ENCODE peak calls at places on chromosomes 7 and 10, in five cellular contexts. K is AG10803, N is cardiac fibroblast, O is heart right ventricle, V is keratinocyte. T is an unnamed sample.

GRCh38 chr10:62045765-62046521 is 144.4 kb downstream of the ARID5B start:
- DNase-seq in N (peak; percentile 95), O (no peak), K (peak; percentile 92), V (no peak), T (no peak)

GRCh38 chr7:92698237-92698841 is 108.1 kb upstream of the FAM133B start:
- DNase-seq in O (peak; percentile 27), N (peak; percentile 95), V (no peak), K (peak; percentile 96), T (no peak)

GRCh38 chr7:10889266-10889898 is 84.3 kb upstream of the PHF14 start:
- DNase-seq in V (peak; percentile 5), O (no peak), N (peak; percentile 69), K (peak; percentile 50), T (no peak)

GRCh38 chr7:464712-465461 is 54.8 kb downstream of the PDGFA start:
- DNase-seq in V (no peak), K (peak; percentile 84), N (peak; percentile 87), O (no peak), T (peak; percentile 58)

GRCh38 chr7:27184342-27185012 is 555 bp downstream of the HOXA11 start:
- DNase-seq in K (no peak), O (no peak), N (peak; percentile 19), V (no peak), T (peak; percentile 67)

GRCh38 chr10:6163364-6164270 is 39.1 kb upstream of the PFKFB3 start:
- DNase-seq in K (peak; percentile 86), O (peak; percentile 92), N (peak; percentile 92), V (no peak), T (peak; percentile 97)

GRCh38 chr7:155356323-155357105 is 58.8 kb downstream of the INSIG1 start:
- DNase-seq in O (no peak), K (no peak), V (no peak), N (no peak), T (peak; percentile 15)

GRCh38 chr10:5563991-5564536 is 39.3 kb downstream of the CALML3 start:
- DNase-seq in K (peak; percentile 63), O (no peak), V (no peak), N (no peak), T (peak; percentile 46)

GRCh38 chr7:149450821-149451220 is 10.0 kb downstream of the ZNF777 start:
- DNase-seq in O (no peak), K (no peak), V (no peak), N (no peak), T (no peak)

GRCh38 chr10:80443531-80443974 is 10.6 kb upstream of the TSPAN14 start:
- DNase-seq in V (no peak), N (peak; percentile 69), K (peak; percentile 35), O (no peak), T (no peak)

GRCh38 chr10:113187066-113187777 is 237.2 kb downstream of the TCF7L2 start:
- DNase-seq in N (peak; percentile 56), K (no peak), O (peak; percentile 84), V (no peak), T (peak; percentile 72)

GRCh38 chr7:55477781-55478374 is 94.4 kb downstream of the VOPP1 start:
- DNase-seq in V (no peak), O (no peak), N (peak; percentile 54), K (peak; percentile 96), T (no peak)

GRCh38 chr10:103053659-103054581 is 135.8 kb downstream of the CNNM2 start:
- DNase-seq in N (peak; percentile 83), V (no peak), K (peak; percentile 87), O (peak; percentile 46), T (peak; percentile 60)

GRCh38 chr7:50266893-50267386 is 37.6 kb upstream of the IKZF1 start:
- DNase-seq in O (peak; percentile 29), V (no peak), K (no peak), N (no peak), T (peak; percentile 62)

GRCh38 chr10:9786576-9786975 is 1231.1 kb upstream of the CELF2 start:
- DNase-seq in O (no peak), V (no peak), K (peak; percentile 25), N (no peak), T (no peak)

GRCh38 chr7:50921114-50921513 is 138.4 kb upstream of the GRB10 start:
- DNase-seq in N (no peak), O (no peak), V (no peak), K (no peak), T (no peak)

GRCh38 chr10:28728396-28728795 is 51.1 kb downstream of the BAMBI start:
- DNase-seq in O (no peak), K (no peak), V (no peak), N (no peak), T (no peak)

GRCh38 chr10:43075612-43076003 is 1.3 kb upstream of the RET start:
- DNase-seq in N (no peak), O (no peak), K (no peak), V (no peak), T (no peak)

GRCh38 chr7:116433246-116433645 is 66.3 kb upstream of the CAV2 start:
- DNase-seq in O (no peak), N (peak; percentile 21), V (no peak), K (peak; percentile 82), T (no peak)

GRCh38 chr10:93028881-93029280 is 31.7 kb upstream of the CYP26C1 start:
- DNase-seq in V (no peak), N (peak; percentile 42), K (peak; percentile 54), O (no peak), T (no peak)

GRCh38 chr7:50762337-50762736 is 20.4 kb downstream of the GRB10 start:
- DNase-seq in O (no peak), K (no peak), N (no peak), V (peak; percentile 11), T (no peak)

GRCh38 chr10:94104316-94105060 is 110.8 kb downstream of the PLCE1 start:
- DNase-seq in V (no peak), K (no peak), N (peak; percentile 6), O (no peak), T (no peak)

GRCh38 chr7:2016761-2017482 is 215.8 kb downstream of the MAD1L1 start:
- DNase-seq in K (no peak), O (no peak), V (no peak), N (no peak), T (peak; percentile 1)

GRCh38 chr7:65975814-65976445 is 6.1 kb downstream of the GUSB start:
- DNase-seq in K (no peak), O (no peak), N (no peak), V (no peak), T (no peak)

GRCh38 chr10:131088619-131089018 is 222.9 kb downstream of the TCERG1L start:
- DNase-seq in O (no peak), N (no peak), K (no peak), V (no peak), T (no peak)

GRCh38 chr10:126459878-126460481 is 71.7 kb upstream of the ADAM12 start:
- DNase-seq in N (peak; percentile 81), O (no peak), K (peak; percentile 88), V (no peak), T (no peak)

DNA sequence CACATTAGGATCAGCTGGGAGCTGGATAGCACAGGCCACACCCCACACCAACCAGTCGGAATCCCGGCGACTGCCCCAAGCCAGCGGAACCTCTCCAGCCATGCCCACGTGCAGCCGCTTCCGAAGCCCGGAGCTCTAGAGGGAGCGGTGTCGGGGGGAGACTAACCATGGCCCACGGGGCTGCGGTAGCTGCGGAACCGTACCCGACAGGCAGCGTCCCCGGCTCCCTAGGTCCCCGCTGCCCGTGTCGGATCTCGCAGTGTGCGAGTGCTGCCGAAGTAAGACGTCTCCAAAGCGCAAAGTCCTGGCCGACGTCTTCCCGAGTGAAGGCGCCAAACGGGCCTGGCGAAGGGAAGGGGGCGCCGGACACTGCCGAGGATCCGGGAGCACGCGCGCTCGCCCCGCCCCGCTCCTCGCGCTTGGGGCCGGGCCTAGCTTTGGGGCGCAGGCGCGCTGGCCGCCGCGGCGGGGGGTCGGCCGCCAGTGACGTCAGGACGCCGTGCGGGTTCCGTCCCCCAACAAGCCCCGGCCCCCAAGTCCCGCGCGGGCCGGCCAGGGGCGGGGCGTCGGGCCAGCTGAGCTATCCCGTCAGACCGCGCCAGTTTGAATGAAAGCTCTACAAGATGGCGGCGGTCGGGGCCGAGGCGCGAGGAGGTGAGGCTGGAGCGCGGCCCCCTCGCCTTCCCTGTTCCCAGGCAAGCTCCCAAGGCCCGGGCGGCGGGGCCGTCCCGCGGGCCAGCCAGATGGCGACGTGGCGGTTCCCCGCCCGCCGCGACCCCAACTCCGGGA is at the start of gene SUV39H2:
- DNase-seq in N (peak; percentile 97), O (peak; percentile 97), K (peak; percentile 94), V (peak; percentile 58), T (peak; percentile 98)
- TF ChIP-seq CTCF in N (no peak), O (peak; percentile 20), K (no peak), V (peak; percentile 5), T (no peak)

DNA sequence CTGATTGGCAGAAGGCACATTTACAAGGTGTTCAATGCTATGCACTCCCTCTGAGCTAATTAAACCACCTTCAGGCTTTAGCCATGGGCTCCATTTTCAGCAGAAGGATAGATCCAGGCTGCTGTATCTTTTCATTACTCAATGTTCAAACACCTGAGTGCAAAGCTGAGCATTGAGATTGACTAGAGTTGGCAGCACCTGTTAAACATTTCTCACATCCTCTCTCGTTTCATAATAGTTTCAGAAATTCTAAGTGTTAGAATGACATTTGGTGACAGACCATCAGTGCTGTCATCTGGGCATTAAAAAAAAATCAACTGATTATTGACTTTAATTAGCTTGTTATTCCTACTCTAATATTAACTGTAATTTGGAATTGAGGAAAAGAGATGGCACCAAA is 187.1 kb upstream of the SEMA3E start:
- DNase-seq in N (no peak), V (no peak), K (no peak), O (no peak), T (no peak)
- TF ChIP-seq CTCF in N (no peak), V (no peak), K (no peak), O (no peak), T (no peak)

DNA sequence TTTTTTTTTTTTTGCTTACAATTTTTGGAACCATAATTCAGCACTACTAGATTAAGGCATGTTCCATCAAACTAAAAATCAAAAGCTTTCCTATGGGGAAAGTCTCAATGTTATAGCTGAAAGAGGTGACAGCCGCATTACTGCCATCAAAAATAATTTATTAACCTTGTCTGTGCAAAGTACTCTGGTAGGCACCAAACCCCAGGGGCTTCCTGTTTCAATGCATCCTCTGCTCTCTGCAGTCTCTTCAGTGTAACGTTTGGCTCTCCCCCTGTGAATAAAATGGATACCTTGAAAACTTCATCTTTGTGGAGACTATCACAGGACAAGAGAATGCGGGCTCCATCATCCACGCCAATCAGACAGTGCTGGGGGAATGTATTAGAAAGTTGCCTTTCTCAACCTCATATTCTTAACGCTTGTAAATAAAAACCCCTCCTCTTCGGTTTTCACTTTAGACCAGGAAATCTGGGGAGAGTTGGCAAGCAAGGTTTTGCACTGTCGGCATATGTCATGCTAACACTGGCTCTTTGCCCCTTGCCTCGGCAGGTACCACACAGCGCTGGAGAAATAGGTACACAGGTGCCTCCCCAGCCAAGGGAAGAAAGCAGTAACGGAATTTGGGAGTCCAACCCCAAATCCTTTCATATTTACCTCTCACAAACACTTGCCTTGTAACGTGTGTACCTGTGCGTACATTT is 1.6 kb upstream of the NRG3 start:
- DNase-seq in V (no peak), K (no peak), O (no peak), N (no peak), T (no peak)
- TF ChIP-seq CTCF in V (no peak), K (no peak), O (no peak), N (no peak), T (no peak)

DNA sequence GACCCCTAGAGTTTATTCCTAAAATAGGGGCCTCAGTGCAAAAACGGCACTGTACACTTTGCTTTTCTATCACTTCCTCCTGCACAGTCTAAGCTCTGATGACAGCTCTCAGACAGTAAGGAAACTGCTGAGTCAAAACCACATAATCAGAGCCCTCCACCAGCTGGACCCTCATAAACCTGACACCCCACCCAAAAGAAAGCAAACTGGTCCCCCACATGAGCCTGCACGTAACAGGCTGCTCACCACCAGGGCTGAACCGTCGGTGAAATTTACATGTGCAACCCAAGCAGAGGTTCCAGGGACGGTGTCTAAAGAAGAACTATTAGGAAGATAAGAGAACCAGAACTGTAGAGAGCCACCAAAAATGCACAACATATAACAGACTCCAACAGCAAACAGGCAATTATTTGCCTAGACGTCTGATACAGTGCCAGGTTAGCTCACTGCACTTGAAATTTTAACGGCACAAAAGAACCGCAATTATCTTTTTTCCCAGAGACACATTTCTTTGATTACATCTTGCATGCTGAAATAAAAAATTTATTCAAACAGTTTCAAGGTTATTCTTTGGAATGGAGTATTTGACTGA is 19.6 kb downstream of the SGMS1 start:
- DNase-seq in K (peak; percentile 87), O (no peak), N (peak; percentile 26), V (no peak), T (no peak)
- TF ChIP-seq CTCF in K (no peak), O (no peak), N (no peak), V (no peak), T (no peak)